ENCODE peak calls at places on chromosomes 12 and 14, in five cellular contexts. One of them, this sample, is unnamed.

GRCh38 chr12:108939594-108939993 is 59.7 kb downstream of the DAO start:
- DNase-seq in heart left ventricle: no peak
- DNase-seq in uterus: no peak
- DNase-seq in A673: peak; percentile 10
- DNase-seq in CD4-positive, alpha-beta memory T cell: no peak
- DNase-seq in this sample: peak; percentile 26

GRCh38 chr12:70354777-70355176 is 11.3 kb upstream of the KCNMB4 start:
- DNase-seq in heart left ventricle: no peak
- DNase-seq in uterus: no peak
- DNase-seq in A673: no peak
- DNase-seq in CD4-positive, alpha-beta memory T cell: no peak
- DNase-seq in this sample: no peak

GRCh38 chr12:40212566-40212965 is 12.2 kb upstream of the LRRK2 start:
- DNase-seq in heart left ventricle: no peak
- DNase-seq in uterus: no peak
- DNase-seq in A673: no peak
- DNase-seq in CD4-positive, alpha-beta memory T cell: no peak
- DNase-seq in this sample: no peak

GRCh38 chr12:112103758-112104504 is 4.7 kb downstream of the NAA25 start:
- DNase-seq in heart left ventricle: no peak
- DNase-seq in uterus: no peak
- DNase-seq in A673: no peak
- DNase-seq in CD4-positive, alpha-beta memory T cell: no peak
- DNase-seq in this sample: no peak

GRCh38 chr12:46524778-46525177 is 152.2 kb upstream of the SLC38A2 start:
- DNase-seq in heart left ventricle: peak; percentile 92
- DNase-seq in uterus: peak; percentile 98
- DNase-seq in A673: no peak
- DNase-seq in CD4-positive, alpha-beta memory T cell: no peak
- DNase-seq in this sample: peak; percentile 60

GRCh38 chr14:31568671-31569070 is 7.5 kb downstream of the NUBPL start:
- DNase-seq in heart left ventricle: no peak
- DNase-seq in uterus: no peak
- DNase-seq in A673: peak; percentile 30
- DNase-seq in CD4-positive, alpha-beta memory T cell: no peak
- DNase-seq in this sample: no peak

GRCh38 chr12:92574046-92574783 is 128.6 kb upstream of the PLEKHG7 start:
- DNase-seq in heart left ventricle: no peak
- DNase-seq in uterus: no peak
- DNase-seq in A673: peak; percentile 7
- DNase-seq in CD4-positive, alpha-beta memory T cell: no peak
- DNase-seq in this sample: peak; percentile 29

GRCh38 chr14:51981218-51981854 is 8.0 kb upstream of the RTRAF start:
- DNase-seq in heart left ventricle: no peak
- DNase-seq in uterus: no peak
- DNase-seq in A673: no peak
- DNase-seq in CD4-positive, alpha-beta memory T cell: no peak
- DNase-seq in this sample: no peak

GRCh38 chr12:96397756-96398421 is 2.4 kb downstream of the CDK17 start:
- DNase-seq in heart left ventricle: no peak
- DNase-seq in uterus: no peak
- DNase-seq in A673: no peak
- DNase-seq in CD4-positive, alpha-beta memory T cell: no peak
- DNase-seq in this sample: no peak

GRCh38 chr14:106631886-106632285 is 1105.5 kb downstream of the TMEM121 start:
- DNase-seq in heart left ventricle: no peak
- DNase-seq in uterus: no peak
- DNase-seq in A673: no peak
- DNase-seq in CD4-positive, alpha-beta memory T cell: no peak
- DNase-seq in this sample: no peak

GRCh38 chr12:110337912-110338710 is 57.1 kb downstream of the ATP2A2 start:
- DNase-seq in heart left ventricle: no peak
- DNase-seq in uterus: no peak
- DNase-seq in A673: no peak
- DNase-seq in CD4-positive, alpha-beta memory T cell: no peak
- DNase-seq in this sample: no peak

GRCh38 chr14:104450811-104451401 is 128.7 kb upstream of the C14orf180 start:
- DNase-seq in heart left ventricle: no peak
- DNase-seq in uterus: no peak
- DNase-seq in A673: no peak
- DNase-seq in CD4-positive, alpha-beta memory T cell: no peak
- DNase-seq in this sample: no peak

GRCh38 chr14:106844608-106845285 is 1318.4 kb downstream of the TMEM121 start:
- DNase-seq in heart left ventricle: peak; percentile 73
- DNase-seq in uterus: peak; percentile 26
- DNase-seq in A673: peak; percentile 18
- DNase-seq in CD4-positive, alpha-beta memory T cell: peak; percentile 77
- DNase-seq in this sample: no peak

GRCh38 chr12:105291531-105291930 is 39.0 kb upstream of the C12orf75 start:
- DNase-seq in heart left ventricle: no peak
- DNase-seq in uterus: no peak
- DNase-seq in A673: no peak
- DNase-seq in CD4-positive, alpha-beta memory T cell: no peak
- DNase-seq in this sample: no peak

GRCh38 chr12:121792607-121793500 is 634 bp downstream of the RHOF start:
- DNase-seq in heart left ventricle: no peak
- DNase-seq in uterus: no peak
- DNase-seq in A673: no peak
- DNase-seq in CD4-positive, alpha-beta memory T cell: peak; percentile 79
- DNase-seq in this sample: no peak

GRCh38 chr14:66628646-66629045 is 120.7 kb downstream of the GPHN start:
- DNase-seq in heart left ventricle: no peak
- DNase-seq in uterus: no peak
- DNase-seq in A673: no peak
- DNase-seq in CD4-positive, alpha-beta memory T cell: no peak
- DNase-seq in this sample: no peak

GRCh38 chr14:44300911-44301310 is 206.2 kb downstream of the FSCB start:
- DNase-seq in heart left ventricle: no peak
- DNase-seq in uterus: no peak
- DNase-seq in A673: peak; percentile 49
- DNase-seq in CD4-positive, alpha-beta memory T cell: no peak
- DNase-seq in this sample: no peak

GRCh38 chr12:95859344-95859816 is 628 bp downstream of the SNRPF start:
- DNase-seq in heart left ventricle: no peak
- DNase-seq in uterus: no peak
- DNase-seq in A673: peak; percentile 33
- DNase-seq in CD4-positive, alpha-beta memory T cell: no peak
- DNase-seq in this sample: peak; percentile 16

GRCh38 chr12:127107744-127108143 is 1159.2 kb upstream of the TMEM132C start:
- DNase-seq in heart left ventricle: no peak
- DNase-seq in uterus: no peak
- DNase-seq in A673: no peak
- DNase-seq in CD4-positive, alpha-beta memory T cell: no peak
- DNase-seq in this sample: no peak

GRCh38 chr14:90427848-90428426 is 31.1 kb downstream of the CALM1 start:
- DNase-seq in heart left ventricle: peak; percentile 45
- DNase-seq in uterus: no peak
- DNase-seq in A673: no peak
- DNase-seq in CD4-positive, alpha-beta memory T cell: no peak
- DNase-seq in this sample: no peak

GRCh38 chr12:12804432-12804886 is 8.7 kb upstream of the DDX47 start:
- DNase-seq in heart left ventricle: no peak
- DNase-seq in uterus: no peak
- DNase-seq in A673: no peak
- DNase-seq in CD4-positive, alpha-beta memory T cell: no peak
- DNase-seq in this sample: peak; percentile 79

GRCh38 chr12:113723631-113724030 is 242.5 kb downstream of the RBM19 start:
- DNase-seq in heart left ventricle: no peak
- DNase-seq in uterus: no peak
- DNase-seq in A673: no peak
- DNase-seq in CD4-positive, alpha-beta memory T cell: no peak
- DNase-seq in this sample: no peak

GRCh38 chr12:119008691-119009221 is 27.4 kb downstream of the SRRM4 start:
- DNase-seq in heart left ventricle: no peak
- DNase-seq in uterus: no peak
- DNase-seq in A673: no peak
- DNase-seq in CD4-positive, alpha-beta memory T cell: no peak
- DNase-seq in this sample: no peak

GRCh38 chr14:90815817-90816662 is at the start of gene TTC7B:
- DNase-seq in heart left ventricle: peak; percentile 50
- DNase-seq in uterus: no peak
- DNase-seq in A673: peak; percentile 56
- DNase-seq in CD4-positive, alpha-beta memory T cell: no peak
- DNase-seq in this sample: no peak

GRCh38 chr12:127781336-127781735 is 485.6 kb upstream of the TMEM132C start:
- DNase-seq in heart left ventricle: no peak
- DNase-seq in uterus: no peak
- DNase-seq in A673: no peak
- DNase-seq in CD4-positive, alpha-beta memory T cell: no peak
- DNase-seq in this sample: no peak

GRCh38 chr12:39605501-39605900 is 14.1 kb downstream of the ABCD2 start:
- DNase-seq in heart left ventricle: no peak
- DNase-seq in uterus: no peak
- DNase-seq in A673: no peak
- DNase-seq in CD4-positive, alpha-beta memory T cell: no peak
- DNase-seq in this sample: peak; percentile 7

GRCh38 chr12:101001669-101002068 is 207.1 kb downstream of the ANO4 start:
- DNase-seq in heart left ventricle: no peak
- DNase-seq in uterus: no peak
- DNase-seq in A673: no peak
- DNase-seq in CD4-positive, alpha-beta memory T cell: no peak
- DNase-seq in this sample: no peak

GRCh38 chr12:130195776-130196175 is 33.5 kb downstream of the FZD10 start:
- DNase-seq in heart left ventricle: no peak
- DNase-seq in uterus: no peak
- DNase-seq in A673: no peak
- DNase-seq in CD4-positive, alpha-beta memory T cell: no peak
- DNase-seq in this sample: no peak

GRCh38 chr12:52247622-52248540 is 14.8 kb downstream of the KRT7 start:
- DNase-seq in heart left ventricle: no peak
- DNase-seq in uterus: no peak
- DNase-seq in A673: no peak
- DNase-seq in CD4-positive, alpha-beta memory T cell: no peak
- DNase-seq in this sample: no peak

GRCh38 chr14:50321009-50321660 is 9.0 kb downstream of the DMAC2L start:
- DNase-seq in heart left ventricle: peak; percentile 63
- DNase-seq in uterus: peak; percentile 78
- DNase-seq in A673: peak; percentile 93
- DNase-seq in CD4-positive, alpha-beta memory T cell: peak; percentile 89
- DNase-seq in this sample: peak; percentile 98

GRCh38 chr14:75424496-75424895 is 3.3 kb upstream of the JDP2 start:
- DNase-seq in heart left ventricle: no peak
- DNase-seq in uterus: no peak
- DNase-seq in A673: no peak
- DNase-seq in CD4-positive, alpha-beta memory T cell: no peak
- DNase-seq in this sample: no peak

GRCh38 chr14:21084988-21085853 is 13.2 kb downstream of the ZNF219 start:
- DNase-seq in heart left ventricle: no peak
- DNase-seq in uterus: no peak
- DNase-seq in A673: no peak
- DNase-seq in CD4-positive, alpha-beta memory T cell: no peak
- DNase-seq in this sample: peak; percentile 56

GRCh38 chr12:67388331-67389163 is 119.4 kb downstream of the CAND1 start:
- DNase-seq in heart left ventricle: no peak
- DNase-seq in uterus: no peak
- DNase-seq in A673: peak; percentile 14
- DNase-seq in CD4-positive, alpha-beta memory T cell: no peak
- DNase-seq in this sample: no peak

GRCh38 chr12:62865860-62866407 is 69.0 kb downstream of the PPM1H start:
- DNase-seq in heart left ventricle: no peak
- DNase-seq in uterus: no peak
- DNase-seq in A673: no peak
- DNase-seq in CD4-positive, alpha-beta memory T cell: no peak
- DNase-seq in this sample: peak; percentile 34

GRCh38 chr12:78229491-78230209 is 399.0 kb downstream of the NAV3 start:
- DNase-seq in heart left ventricle: no peak
- DNase-seq in uterus: no peak
- DNase-seq in A673: peak; percentile 69
- DNase-seq in CD4-positive, alpha-beta memory T cell: no peak
- DNase-seq in this sample: peak; percentile 58

GRCh38 chr12:33663000-33663654 is 223.5 kb upstream of the SYT10 start:
- DNase-seq in heart left ventricle: no peak
- DNase-seq in uterus: no peak
- DNase-seq in A673: no peak
- DNase-seq in CD4-positive, alpha-beta memory T cell: no peak
- DNase-seq in this sample: no peak

GRCh38 chr12:132866251-132866828 is 21.1 kb downstream of the CHFR start:
- DNase-seq in heart left ventricle: no peak
- DNase-seq in uterus: no peak
- DNase-seq in A673: peak; percentile 13
- DNase-seq in CD4-positive, alpha-beta memory T cell: no peak
- DNase-seq in this sample: peak; percentile 66

GRCh38 chr14:59358774-59359173 is 106.4 kb downstream of the GPR135 start:
- DNase-seq in heart left ventricle: no peak
- DNase-seq in uterus: no peak
- DNase-seq in A673: no peak
- DNase-seq in CD4-positive, alpha-beta memory T cell: no peak
- DNase-seq in this sample: no peak
- H3K27ac ChIP-seq in heart left ventricle: peak overlapping the region; percentile 80
- H3K27ac ChIP-seq in uterus: peak overlapping the region; percentile 81
- H3K27ac ChIP-seq in A673: no peak overlapping the region
- H3K27ac ChIP-seq in CD4-positive, alpha-beta memory T cell: no peak overlapping the region
- H3K27ac ChIP-seq in this sample: no peak overlapping the region

GRCh38 chr14:54450535-54450934 is 9.4 kb upstream of the CNIH1 start:
- DNase-seq in heart left ventricle: no peak
- DNase-seq in uterus: peak; percentile 53
- DNase-seq in A673: no peak
- DNase-seq in CD4-positive, alpha-beta memory T cell: no peak
- DNase-seq in this sample: no peak
- H3K27ac ChIP-seq in heart left ventricle: no peak overlapping the region
- H3K27ac ChIP-seq in uterus: peak overlapping the region; percentile 54
- H3K27ac ChIP-seq in A673: no peak overlapping the region
- H3K27ac ChIP-seq in CD4-positive, alpha-beta memory T cell: no peak overlapping the region
- H3K27ac ChIP-seq in this sample: no peak overlapping the region

DNA sequence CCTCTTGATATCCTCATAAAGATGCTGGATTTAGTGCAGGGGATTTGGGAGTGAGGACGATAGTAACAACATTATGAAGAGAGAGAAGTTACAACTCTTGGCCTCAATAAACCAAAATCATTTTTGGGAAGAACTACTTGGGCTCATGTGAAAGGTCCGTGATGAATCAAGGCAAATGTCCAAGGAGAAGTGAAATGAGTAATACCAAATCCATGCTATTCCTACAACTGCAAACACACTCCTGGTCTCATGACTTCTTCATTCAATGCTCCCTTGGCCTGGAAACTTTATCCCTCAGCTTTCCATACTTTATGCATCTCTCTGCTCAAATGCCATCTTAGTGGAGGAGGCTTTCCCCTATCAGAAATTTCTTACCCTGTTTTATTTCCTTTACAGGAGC is 162.1 kb upstream of the LMNTD1 start:
- DNase-seq in heart left ventricle: no peak
- DNase-seq in uterus: no peak
- DNase-seq in A673: no peak
- DNase-seq in CD4-positive, alpha-beta memory T cell: no peak
- DNase-seq in this sample: no peak
- H3K27ac ChIP-seq in heart left ventricle: no peak overlapping the region
- H3K27ac ChIP-seq in uterus: no peak overlapping the region
- H3K27ac ChIP-seq in A673: no peak overlapping the region
- H3K27ac ChIP-seq in CD4-positive, alpha-beta memory T cell: no peak overlapping the region
- H3K27ac ChIP-seq in this sample: no peak overlapping the region

DNA sequence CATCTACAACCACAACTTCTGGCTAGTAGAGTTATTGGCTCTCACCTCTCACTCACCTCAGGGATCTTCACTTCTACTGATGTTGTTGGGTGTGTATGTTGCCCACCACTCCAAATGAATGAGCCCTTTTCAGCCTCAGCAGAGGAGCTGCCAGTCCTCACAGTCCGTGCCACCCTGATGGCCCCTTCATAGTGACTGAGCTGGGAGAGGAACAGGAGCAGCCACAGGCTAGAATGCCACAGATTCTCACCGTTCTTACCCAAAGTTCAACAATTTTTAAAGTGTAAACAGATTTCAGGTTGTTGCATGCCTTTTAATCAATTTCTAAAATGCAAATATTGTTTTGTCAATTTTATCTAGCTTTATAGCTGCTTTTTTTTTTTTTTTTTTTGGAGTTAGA is 74.5 kb upstream of the DNM1L start:
- DNase-seq in heart left ventricle: no peak
- DNase-seq in uterus: no peak
- DNase-seq in A673: no peak
- DNase-seq in CD4-positive, alpha-beta memory T cell: no peak
- DNase-seq in this sample: no peak
- H3K27ac ChIP-seq in heart left ventricle: no peak overlapping the region
- H3K27ac ChIP-seq in uterus: no peak overlapping the region
- H3K27ac ChIP-seq in A673: no peak overlapping the region
- H3K27ac ChIP-seq in CD4-positive, alpha-beta memory T cell: no peak overlapping the region
- H3K27ac ChIP-seq in this sample: no peak overlapping the region